ENCODE peak calls at places on chromosomes 1 and 21, in seven cellular contexts. K, P, L, C, X, E and J are unnamed samples.

GRCh38 chr1:205748398-205749093 is 1.4 kb downstream of the NUCKS1 start:
- DNase-seq in K (no peak), P (peak; percentile 34), L (no peak), C (no peak), X (peak; percentile 38), E (no peak), J (peak; percentile 50)

GRCh38 chr1:25771246-25772114 is 28.5 kb upstream of the SELENON start:
- DNase-seq in K (peak; percentile 79), P (no peak), L (peak; percentile 84), C (no peak), X (no peak), E (no peak), J (no peak)

GRCh38 chr1:39378377-39378776 is 113.1 kb upstream of the BMP8A start:
- DNase-seq in K (no peak), P (no peak), L (no peak), C (no peak), X (peak; percentile 47), E (no peak), J (peak; percentile 12)

GRCh38 chr1:166730299-166730888 is 108.9 kb upstream of the POGK start:
- DNase-seq in K (no peak), P (no peak), L (no peak), C (no peak), X (no peak), E (no peak), J (peak; percentile 33)

GRCh38 chr1:17540255-17541001 is 930 bp downstream of the ARHGEF10L start:
- DNase-seq in K (peak; percentile 68), P (no peak), L (no peak), C (no peak), X (no peak), E (no peak), J (no peak)

GRCh38 chr1:42239555-42239954 is 75.0 kb upstream of the GUCA2A start:
- DNase-seq in K (no peak), P (no peak), L (no peak), C (no peak), X (no peak), E (no peak), J (no peak)

GRCh38 chr1:20589331-20590312 is 725 bp downstream of the CDA start:
- DNase-seq in K (peak; percentile 45), P (no peak), L (peak; percentile 88), C (no peak), X (no peak), E (no peak), J (no peak)

GRCh38 chr1:21897844-21898243 is 39.3 kb downstream of the HSPG2 start:
- DNase-seq in K (no peak), P (no peak), L (no peak), C (no peak), X (no peak), E (no peak), J (no peak)

GRCh38 chr1:154765970-154766369 is 104.1 kb downstream of the KCNN3 start:
- DNase-seq in K (no peak), P (no peak), L (peak; percentile 20), C (no peak), X (peak; percentile 63), E (no peak), J (no peak)

GRCh38 chr1:97820470-97821188 is 100.2 kb downstream of the DPYD start:
- DNase-seq in K (no peak), P (no peak), L (no peak), C (peak; percentile 9), X (peak; percentile 33), E (no peak), J (peak; percentile 37)

GRCh38 chr21:14054682-14055081 is 156.1 kb downstream of the LIPI start:
- DNase-seq in K (peak; percentile 6), P (no peak), L (no peak), C (no peak), X (no peak), E (no peak), J (no peak)

GRCh38 chr1:77412794-77413530 is 131.1 kb downstream of the AK5 start:
- DNase-seq in K (no peak), P (no peak), L (no peak), C (no peak), X (no peak), E (no peak), J (peak; percentile 27)

GRCh38 chr1:77415585-77415984 is 133.8 kb downstream of the AK5 start:
- DNase-seq in K (no peak), P (no peak), L (no peak), C (no peak), X (no peak), E (no peak), J (no peak)

GRCh38 chr1:77413541-77414335 is 131.9 kb downstream of the AK5 start:
- DNase-seq in K (no peak), P (no peak), L (no peak), C (no peak), X (no peak), E (no peak), J (peak; percentile 48)

GRCh38 chr1:77412069-77412793 is 130.4 kb downstream of the AK5 start:
- DNase-seq in K (no peak), P (no peak), L (no peak), C (no peak), X (peak; percentile 52), E (peak; percentile 39), J (peak; percentile 11)

DNA sequence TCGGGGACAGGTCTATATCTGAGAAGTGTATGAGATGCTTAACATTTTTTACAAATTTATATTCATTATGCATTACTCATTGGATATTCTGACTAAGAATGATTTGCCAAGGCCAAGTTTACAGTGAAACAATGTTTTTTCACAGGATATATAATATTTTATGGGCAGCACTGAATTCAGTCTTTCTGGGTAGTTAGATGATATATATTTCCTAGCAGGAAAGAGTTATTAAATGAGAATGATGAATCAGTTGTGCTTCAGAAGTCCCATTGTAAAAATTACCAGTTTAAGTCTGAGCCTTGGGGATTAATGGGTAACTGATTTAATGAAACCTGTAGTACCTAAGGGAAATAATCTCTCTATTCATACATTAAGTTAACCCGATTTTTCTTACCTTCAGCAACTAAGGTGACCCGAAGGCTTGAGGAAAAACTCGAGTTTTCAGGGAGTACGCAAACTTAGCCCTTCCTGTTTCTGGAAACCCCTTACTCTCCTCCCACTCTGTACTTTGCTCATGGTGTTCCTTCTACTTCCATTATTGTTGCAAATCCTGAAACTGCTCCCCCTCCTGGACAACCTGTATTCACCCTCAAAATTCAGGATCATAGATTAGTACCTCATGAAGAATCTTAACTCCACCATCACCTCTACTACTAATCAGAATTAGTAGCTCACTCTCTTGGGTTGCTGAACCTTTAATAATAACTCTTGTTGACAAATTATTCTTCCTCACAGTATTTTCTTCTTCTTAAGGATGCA is 135.1 kb downstream of the AK5 start:
- DNase-seq in K (no peak), P (no peak), L (no peak), C (peak; percentile 22), X (peak; percentile 41), E (no peak), J (no peak)
- TF ChIP-seq CTCF in K (peak; percentile 29), P (peak; percentile 53), L (no peak), C (peak; percentile 74), X (peak; percentile 32), E (peak; percentile 28), J (peak; percentile 27)

GRCh38 chr1:37999434-38000232 is 5.7 kb downstream of the FHL3 start:
- DNase-seq in K (peak; percentile 57), P (no peak), L (no peak), C (no peak), X (peak; percentile 60), E (no peak), J (no peak)

GRCh38 chr1:37997256-37998088 is 7.7 kb upstream of the SF3A3 start:
- DNase-seq in K (no peak), P (no peak), L (no peak), C (no peak), X (no peak), E (no peak), J (no peak)

GRCh38 chr1:38000233-38000528 is 5.1 kb downstream of the FHL3 start:
- DNase-seq in K (no peak), P (no peak), L (no peak), C (no peak), X (no peak), E (no peak), J (no peak)

GRCh38 chr1:37998913-37999433 is 6.3 kb downstream of the FHL3 start:
- DNase-seq in K (no peak), P (no peak), L (no peak), C (no peak), X (no peak), E (no peak), J (no peak)

DNA sequence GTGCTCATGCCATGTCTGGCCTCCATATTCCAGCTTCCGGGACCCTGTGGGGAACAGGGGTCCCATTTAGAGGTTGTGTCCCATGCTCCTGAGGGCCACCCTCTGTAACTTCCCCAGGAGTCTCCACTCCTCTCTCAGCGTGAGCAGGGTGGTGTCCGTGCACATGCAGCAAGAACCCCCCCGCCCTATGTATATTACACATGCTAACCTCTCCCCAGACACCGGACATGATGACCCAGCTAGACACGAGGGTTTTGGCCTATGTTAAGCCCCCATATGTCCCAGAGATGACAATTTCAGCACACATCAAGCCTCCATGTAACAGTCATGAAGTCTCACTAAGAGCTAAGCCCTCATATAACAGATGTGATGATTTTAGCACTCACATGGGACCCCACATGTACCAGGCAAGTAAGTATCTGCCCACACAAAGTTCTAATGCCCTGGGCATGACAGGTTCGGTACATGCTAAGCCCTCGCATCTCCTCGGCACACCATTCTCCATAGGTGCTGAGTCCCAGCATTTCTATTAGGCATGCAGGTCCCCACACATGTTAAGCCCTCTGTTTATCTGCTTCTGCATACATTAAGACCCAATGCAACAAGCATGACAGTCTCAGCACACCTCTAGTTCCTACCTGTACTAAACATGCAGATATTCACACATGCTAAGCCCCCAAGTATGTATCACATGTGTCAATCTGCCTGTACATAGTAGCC is 7.1 kb downstream of the FHL3 start:
- DNase-seq in K (no peak), P (no peak), L (no peak), C (no peak), X (no peak), E (no peak), J (no peak)
- H3K4me3 ChIP-seq in K (no peak overlapping the region), P (no peak overlapping the region), L (no peak overlapping the region), C (no peak overlapping the region), X (no peak overlapping the region), E (no peak overlapping the region), J (no peak overlapping the region)

DNA sequence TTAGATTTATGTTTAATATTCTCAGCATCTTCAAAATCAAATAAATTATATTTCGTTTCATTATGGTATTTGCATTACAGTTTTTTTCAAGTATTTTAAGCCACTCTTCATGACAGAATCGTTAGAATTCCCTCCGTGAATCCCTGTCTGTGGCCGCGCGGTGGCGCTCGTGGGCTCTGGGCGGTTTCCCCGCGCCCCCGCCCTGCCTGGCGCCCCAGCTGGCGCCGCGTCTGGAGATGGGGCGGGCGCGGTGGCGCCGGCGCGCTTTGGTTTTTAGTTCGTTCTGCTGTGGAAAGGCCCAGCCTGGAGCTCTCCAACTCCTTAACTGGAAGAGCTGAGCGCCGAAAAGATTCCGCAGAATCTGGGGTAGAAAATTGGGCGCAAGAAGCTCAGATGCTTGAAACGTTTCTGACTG is 25.7 kb downstream of the PRMT2 start:
- DNase-seq in K (peak; percentile 65), P (no peak), L (no peak), C (no peak), X (no peak), E (no peak), J (peak; percentile 65)
- TF ChIP-seq CTCF in K (peak; percentile 75), P (no peak), L (peak; percentile 74), C (peak; percentile 69), X (no peak), E (peak; percentile 73), J (peak; percentile 58)

DNA sequence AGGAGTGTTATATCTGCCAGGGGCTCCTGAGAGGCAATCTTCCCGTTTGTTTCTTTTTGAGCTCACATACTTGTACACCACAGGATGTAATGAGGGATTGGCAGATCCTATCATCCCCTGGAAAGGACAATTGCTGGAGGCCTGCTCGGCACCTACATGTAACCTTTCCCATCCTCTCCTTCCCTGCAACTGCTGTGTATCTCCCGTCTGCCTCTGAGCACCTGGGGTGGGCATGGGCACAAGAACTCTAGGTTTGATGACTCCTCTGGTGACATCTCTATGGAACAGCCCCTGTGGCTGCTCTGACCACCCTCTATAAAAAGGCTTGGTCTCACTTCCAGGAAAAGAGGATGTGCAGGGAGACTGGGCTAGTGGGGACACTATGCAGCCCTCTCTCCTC is 25.0 kb upstream of the SMIM12 start:
- DNase-seq in K (no peak), P (no peak), L (no peak), C (no peak), X (no peak), E (no peak), J (no peak)
- H3K4me3 ChIP-seq in K (no peak overlapping the region), P (no peak overlapping the region), L (no peak overlapping the region), C (no peak overlapping the region), X (no peak overlapping the region), E (no peak overlapping the region), J (no peak overlapping the region)